ENCODE peak calls at places on chromosomes 7 and 10, in six cellular contexts. R is cardiac muscle cell; A is HCEC 1CT; Y is Panc1; H is mucosa of descending colon; Z is stimulated activated CD4-positive, alpha-beta T cell treated with anti-CD3 and anti-CD28 coated beads, TNF-alpha, amount 100 ng/mL, for 4 hours. S is an unnamed sample.

GRCh38 chr10:100763043-100763747 is 17.8 kb downstream of the PAX2 start:
- DNase-seq in R (no peak), A (no peak), Y (no peak), H (no peak), Z (no peak), S (no peak)

GRCh38 chr7:144019457-144019856 is 19.3 kb downstream of the OR6B1 start:
- DNase-seq in R (no peak), A (peak), Y (no peak), H (no peak), Z (no peak), S (no peak)

GRCh38 chr10:31745612-31746376 is 182.8 kb downstream of the ARHGAP12 start:
- DNase-seq in R (no peak), A (peak), Y (peak), H (no peak), Z (peak), S (no peak)

GRCh38 chr7:88302486-88302885 is 4.2 kb downstream of the STEAP4 start:
- DNase-seq in R (no peak), A (no peak), Y (no peak), H (no peak), Z (no peak), S (no peak)

GRCh38 chr10:75508239-75508813 is 76.9 kb downstream of the LRMDA start:
- DNase-seq in R (peak), A (peak), Y (no peak), H (no peak), Z (no peak), S (no peak)

GRCh38 chr10:72083234-72084093 is 4.9 kb downstream of the SPOCK2 start:
- DNase-seq in R (no peak), A (no peak), Y (no peak), H (no peak), Z (no peak), S (no peak)

GRCh38 chr10:81894616-81895015 is 19.6 kb downstream of the NRG3 start:
- DNase-seq in R (no peak), A (no peak), Y (no peak), H (no peak), Z (no peak), S (no peak)

GRCh38 chr10:94623572-94623971 is 60.0 kb upstream of the CYP2C18 start:
- DNase-seq in R (no peak), A (no peak), Y (no peak), H (no peak), Z (no peak), S (no peak)

GRCh38 chr7:98956937-98957336 is 78.6 kb downstream of the TRRAP start:
- DNase-seq in R (no peak), A (no peak), Y (no peak), H (no peak), Z (no peak), S (no peak)

GRCh38 chr7:155780884-155781283 is 31.4 kb downstream of the SHH start:
- DNase-seq in R (no peak), A (no peak), Y (no peak), H (no peak), Z (no peak), S (no peak)

GRCh38 chr10:102198027-102198426 is 28.1 kb upstream of the ELOVL3 start:
- DNase-seq in R (no peak), A (no peak), Y (no peak), H (no peak), Z (no peak), S (no peak)

GRCh38 chr10:76984559-76985443 is 652.8 kb downstream of the KCNMA1 start:
- DNase-seq in R (peak), A (peak), Y (peak), H (peak), Z (peak), S (peak)

GRCh38 chr10:1173091-1173490 is 116.9 kb downstream of the WDR37 start:
- DNase-seq in R (no peak), A (no peak), Y (no peak), H (no peak), Z (no peak), S (no peak)

GRCh38 chr7:4707980-4708411 is 25.9 kb downstream of the FOXK1 start:
- DNase-seq in R (no peak), A (no peak), Y (no peak), H (no peak), Z (no peak), S (no peak)

GRCh38 chr10:80292607-80293239 is 3.3 kb upstream of the MAT1A start:
- DNase-seq in R (no peak), A (no peak), Y (no peak), H (no peak), Z (no peak), S (no peak)

GRCh38 chr7:464712-465461 is 54.8 kb downstream of the PDGFA start:
- DNase-seq in R (no peak), A (peak), Y (no peak), H (peak), Z (no peak), S (no peak)

GRCh38 chr10:16030562-16030961 is 170.3 kb upstream of the MINDY3 start:
- DNase-seq in R (no peak), A (no peak), Y (no peak), H (no peak), Z (no peak), S (no peak)

GRCh38 chr10:95790982-95791381 is 35.0 kb downstream of the ENTPD1 start:
- DNase-seq in R (no peak), A (no peak), Y (no peak), H (no peak), Z (no peak), S (no peak)

GRCh38 chr10:63766766-63767505 is 245.7 kb downstream of the REEP3 start:
- DNase-seq in R (peak), A (peak), Y (no peak), H (no peak), Z (no peak), S (no peak)

GRCh38 chr7:114979388-114979787 is 57.5 kb downstream of the MDFIC start:
- DNase-seq in R (no peak), A (no peak), Y (no peak), H (no peak), Z (no peak), S (no peak)

GRCh38 chr10:31083765-31084184 is 52.1 kb upstream of the ZNF438 start:
- DNase-seq in R (peak), A (peak), Y (no peak), H (no peak), Z (peak), S (peak)

GRCh38 chr7:78770422-78771410 is 682.8 kb downstream of the MAGI2 start:
- DNase-seq in R (peak), A (peak), Y (no peak), H (no peak), Z (no peak), S (no peak)